ENCODE peak calls at places on chromosome 13, in seven cellular contexts. U, P, Q, D, H, G and C are unnamed samples.

GRCh38 chr13:93266681-93267080 is 40.1 kb downstream of the GPC6 start:
- DNase-seq in Q (no peak), G (no peak), D (no peak), P (no peak), U (no peak), H (no peak), C (no peak)

GRCh38 chr13:65336916-65337315 is 1893.2 kb downstream of the PCDH9 start:
- DNase-seq in U (no peak), P (no peak), Q (no peak), D (no peak), H (no peak), G (no peak), C (no peak)

GRCh38 chr13:94065741-94066140 is 413.7 kb downstream of the DCT start:
- DNase-seq in G (no peak), P (no peak), U (no peak), Q (no peak), H (no peak), D (no peak), C (no peak)

GRCh38 chr13:24680258-24680920 is at the start of gene ATP12A:
- DNase-seq in D (peak), G (peak), Q (no peak), U (no peak), H (no peak), P (peak), C (no peak)

GRCh38 chr13:51396352-51396751 is 56.5 kb downstream of the INTS6 start:
- DNase-seq in H (no peak), Q (no peak), D (no peak), P (no peak), G (no peak), U (no peak), C (peak)

GRCh38 chr13:26946675-26947342 is 186.2 kb upstream of the GPR12 start:
- DNase-seq in P (no peak), G (peak), Q (peak), U (no peak), H (no peak), D (no peak), C (peak)

GRCh38 chr13:36919206-36919832 is 719 bp downstream of the SMAD9 start:
- DNase-seq in G (no peak), U (no peak), H (no peak), Q (no peak), P (peak), D (peak), C (no peak)

GRCh38 chr13:94588575-94588974 is 7.4 kb downstream of the TGDS start:
- DNase-seq in P (no peak), Q (no peak), H (no peak), G (no peak), D (no peak), U (no peak), C (no peak)

GRCh38 chr13:43986395-43986794 is 106.7 kb downstream of the LACC1 start:
- DNase-seq in H (no peak), D (no peak), G (no peak), P (no peak), U (no peak), Q (no peak), C (no peak)

GRCh38 chr13:111278711-111279110 is 41.7 kb upstream of the TEX29 start:
- DNase-seq in Q (no peak), H (no peak), P (no peak), G (no peak), D (no peak), U (no peak), C (no peak)

GRCh38 chr13:98853791-98854191 is 101.3 kb upstream of the SLC15A1 start:
- DNase-seq in H (no peak), Q (no peak), U (no peak), D (no peak), P (no peak), G (peak), C (no peak)

GRCh38 chr13:43822969-43823368 is 36.2 kb upstream of the ENOX1 start:
- DNase-seq in G (no peak), Q (no peak), U (no peak), D (no peak), H (no peak), P (no peak), C (no peak)

GRCh38 chr13:100573121-100573520 is 15.5 kb downstream of the GGACT start:
- DNase-seq in P (peak), H (peak), Q (peak), U (no peak), D (peak), G (no peak), C (peak)

DNA sequence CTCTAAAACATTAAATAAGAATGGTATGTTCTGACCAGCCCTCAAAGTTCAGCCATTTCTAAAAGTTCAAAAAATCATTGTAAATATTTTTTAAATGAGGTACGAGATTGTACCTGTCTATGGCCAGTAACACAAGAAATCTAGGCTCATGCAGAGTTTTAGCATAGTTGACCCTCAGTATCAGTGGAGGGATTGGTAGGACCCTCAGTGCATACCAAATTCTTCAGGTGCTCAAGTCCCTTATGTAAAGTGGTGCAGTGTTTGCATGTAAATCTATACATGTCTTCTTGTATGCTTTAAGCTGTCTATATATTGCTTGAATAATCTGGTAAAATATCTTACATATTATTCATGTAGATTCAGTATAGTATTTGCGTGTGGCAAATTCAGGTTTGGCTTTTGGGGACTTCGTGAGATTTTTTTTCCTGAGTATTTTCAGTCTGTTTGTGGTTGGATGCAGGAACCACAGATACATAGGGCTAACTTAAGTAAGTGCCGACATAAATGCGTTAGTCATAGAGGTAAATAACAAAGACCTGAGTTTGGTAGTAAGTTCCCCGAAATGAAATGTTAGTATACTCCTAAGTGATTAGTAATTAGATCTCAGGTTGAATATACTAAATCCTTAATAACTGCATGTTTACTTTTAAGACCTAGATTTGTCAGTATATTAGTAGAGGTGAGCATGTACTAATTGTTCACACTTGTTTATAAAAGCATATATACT is 7.8 kb downstream of the MIR17HG start:
- DNase-seq in U (no peak), G (no peak), P (no peak), Q (no peak), D (no peak), H (no peak), C (no peak)
- TF ChIP-seq POLR2A in U (no peak), G (peak), P (no peak), Q (no peak), D (no peak), H (no peak), C (no peak)

GRCh38 chr13:76723551-76724232 is 162.5 kb downstream of the KCTD12 start:
- DNase-seq in Q (no peak), U (no peak), G (no peak), D (no peak), H (no peak), P (no peak), C (no peak)
- TF ChIP-seq POLR2A in Q (no peak), U (no peak), G (no peak), D (no peak), H (no peak), P (no peak), C (no peak)

DNA sequence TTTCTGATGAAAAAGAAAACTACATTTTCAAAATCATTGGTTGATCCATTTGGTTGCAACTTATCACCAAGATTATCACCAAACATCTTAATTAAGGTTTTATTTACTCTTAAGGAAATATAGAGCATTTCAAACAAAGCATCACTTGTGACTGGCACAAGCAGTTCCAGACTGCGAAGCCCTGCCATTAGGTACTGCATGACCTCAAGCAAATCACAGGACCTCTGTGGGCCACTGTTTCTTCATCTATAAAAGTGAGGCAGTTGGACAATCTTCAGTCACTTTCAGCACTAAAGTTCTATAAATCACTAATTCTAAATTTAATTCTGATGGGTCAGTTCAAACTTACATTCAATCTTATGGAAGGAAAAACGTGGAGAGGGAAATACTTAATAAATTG is 2.0 kb downstream of the ELF1 start:
- DNase-seq in G (no peak), P (no peak), D (peak), Q (no peak), U (no peak), H (no peak), C (peak)
- TF ChIP-seq POLR2A in G (no peak), P (no peak), D (no peak), Q (no peak), U (no peak), H (peak), C (no peak)

GRCh38 chr13:21063031-21063430 is 1.6 kb upstream of the LATS2 start:
- DNase-seq in U (peak), G (no peak), H (no peak), D (no peak), Q (no peak), P (peak), C (no peak)

GRCh38 chr13:21058361-21058760 is 3.0 kb downstream of the LATS2 start:
- DNase-seq in U (no peak), Q (no peak), G (no peak), P (peak), D (no peak), H (no peak), C (no peak)

GRCh38 chr13:21060827-21061076 is 634 bp downstream of the LATS2 start:
- DNase-seq in P (peak), G (no peak), Q (no peak), H (no peak), U (no peak), D (no peak), C (no peak)

GRCh38 chr13:21060063-21060826 is 1.1 kb downstream of the LATS2 start:
- DNase-seq in D (peak), G (peak), Q (no peak), P (peak), H (no peak), U (no peak), C (peak)

GRCh38 chr13:21061077-21061945 is at the start of gene LATS2:
- DNase-seq in U (peak), P (peak), G (peak), H (peak), Q (peak), D (peak), C (peak)
- TF ChIP-seq POLR2A in U (peak), P (no peak), G (no peak), H (peak), Q (peak), D (peak), C (peak)

GRCh38 chr13:108915634-108916497 is 286.5 kb downstream of the MYO16 start:
- DNase-seq in P (peak), Q (peak), H (peak), G (peak), D (peak), U (no peak), C (peak)
- TF ChIP-seq POLR2A in P (no peak), Q (no peak), H (peak), G (no peak), D (peak), U (no peak), C (no peak)